ENCODE peak calls at places on chromosomes 3 and 15, in six cellular contexts. H is IMR-90, V is H1, U is H9, X is neuronal stem cell, D is mesenchymal stem cell. M is an unnamed sample.

GRCh38 chr15:37079726-37080125 is 20.6 kb downstream of the MEIS2 start:
- DNase-seq in H (peak), V (no peak), U (no peak), X (no peak), D (no peak), M (no peak)

GRCh38 chr15:67405208-67406191 is 115.4 kb upstream of the C15orf61 start:
- DNase-seq in H (peak), V (no peak), U (no peak), X (no peak), D (peak), M (no peak)

GRCh38 chr15:38564557-38565286 is at the start of gene RASGRP1:
- DNase-seq in H (peak), V (peak), U (peak), X (peak), D (peak), M (peak)

GRCh38 chr15:84656972-84657371 is 1.0 kb downstream of the NMB start:
- DNase-seq in H (no peak), V (no peak), U (no peak), X (no peak), D (no peak), M (no peak)

GRCh38 chr3:134211797-134212196 is 38.9 kb downstream of the RYK start:
- DNase-seq in H (peak), V (no peak), U (peak), X (no peak), D (peak), M (peak)

GRCh38 chr3:119184808-119185690 is 11.7 kb downstream of the UPK1B start:
- DNase-seq in H (peak), V (no peak), U (no peak), X (no peak), D (peak), M (peak)

GRCh38 chr3:194130807-194131589 is 5.0 kb upstream of the HES1 start:
- DNase-seq in H (no peak), V (no peak), U (no peak), X (peak), D (no peak), M (no peak)

GRCh38 chr15:77607111-77607893 is 25.4 kb downstream of the LINGO1 start:
- DNase-seq in H (peak), V (no peak), U (no peak), X (no peak), D (peak), M (no peak)

GRCh38 chr15:71496336-71496955 is 313.9 kb upstream of the NR2E3 start:
- DNase-seq in H (peak), V (no peak), U (no peak), X (no peak), D (peak), M (no peak)

GRCh38 chr15:38474155-38474757 is 20.3 kb downstream of the FAM98B start:
- DNase-seq in H (peak), V (no peak), U (no peak), X (peak), D (peak), M (peak)

GRCh38 chr3:108125550-108126071 is 34.8 kb upstream of the CD47 start:
- DNase-seq in H (no peak), V (no peak), U (no peak), X (no peak), D (no peak), M (no peak)

GRCh38 chr15:80727196-80727595 is 32.1 kb downstream of the ABHD17C start:
- DNase-seq in H (peak), V (no peak), U (no peak), X (no peak), D (no peak), M (peak)

GRCh38 chr3:52962160-52962559 is 64.8 kb upstream of the STIMATE start:
- DNase-seq in H (no peak), V (no peak), U (no peak), X (no peak), D (no peak), M (no peak)
- H3K14ac ChIP-seq in H (no peak), V (no peak), U (no peak), X (no peak), D (no peak), M (no peak)

DNA sequence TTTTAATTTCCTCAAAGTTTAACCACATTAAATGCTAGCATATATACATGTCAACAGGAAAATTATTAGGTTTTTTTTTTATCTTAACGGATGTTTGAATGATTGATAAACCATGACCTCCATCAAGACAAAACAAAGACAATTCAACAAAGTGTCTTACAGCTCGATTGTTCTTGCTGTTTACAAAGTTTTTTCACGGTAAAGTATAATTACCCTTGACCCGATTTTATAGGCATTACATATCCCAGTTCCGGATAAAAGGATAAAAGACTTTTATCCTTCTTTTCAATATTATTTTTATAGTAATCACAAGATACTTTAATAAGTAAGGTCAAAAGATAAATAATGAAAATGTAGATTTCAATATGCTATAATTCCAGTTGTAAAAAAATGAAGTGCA is 96.9 kb downstream of the RORA start:
- DNase-seq in H (no peak), V (no peak), U (no peak), X (no peak), D (no peak), M (no peak)
- H3K14ac ChIP-seq in H (no peak), V (no peak), U (no peak), X (no peak), D (no peak), M (no peak)

GRCh38 chr3:162774613-162775100 is 1278.0 kb downstream of the OTOL1 start:
- DNase-seq in H (no peak), V (no peak), U (no peak), X (no peak), D (no peak), M (no peak)

GRCh38 chr3:162776137-162776536 is 1279.5 kb downstream of the OTOL1 start:
- DNase-seq in H (no peak), V (no peak), U (no peak), X (no peak), D (no peak), M (no peak)

GRCh38 chr3:162780313-162780712 is 1283.7 kb downstream of the OTOL1 start:
- DNase-seq in H (no peak), V (no peak), U (no peak), X (no peak), D (no peak), M (no peak)

DNA sequence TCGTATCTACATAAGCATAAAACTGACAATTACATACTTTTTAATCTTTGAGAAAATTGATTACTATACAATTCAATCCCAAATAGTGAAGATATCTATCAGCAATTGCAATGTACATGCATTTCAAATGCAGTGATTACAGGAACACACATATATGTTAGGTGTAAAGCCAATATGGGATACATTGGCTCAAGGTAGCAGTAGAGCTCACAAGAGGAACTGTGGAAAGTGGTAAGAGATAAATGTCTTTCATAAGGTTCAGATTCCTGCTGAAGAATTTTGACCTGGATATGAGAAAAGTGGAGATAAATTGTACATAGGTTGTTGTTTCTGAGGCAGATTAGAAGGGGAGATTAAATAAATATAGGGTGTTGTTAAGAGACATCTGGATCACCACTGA is 1280.5 kb downstream of the OTOL1 start:
- DNase-seq in H (no peak), V (no peak), U (no peak), X (no peak), D (no peak), M (no peak)
- H3K14ac ChIP-seq in H (no peak), V (no peak), U (no peak), X (no peak), D (no peak), M (no peak)

GRCh38 chr15:55673287-55673686 is 69.7 kb downstream of the PRTG start:
- DNase-seq in H (no peak), V (no peak), U (no peak), X (no peak), D (no peak), M (no peak)
- H3K14ac ChIP-seq in H (no peak), V (no peak), U (no peak), X (no peak), D (no peak), M (no peak)

GRCh38 chr15:26872206-26872605 is 5.3 kb downstream of the GABRA5 start:
- DNase-seq in H (no peak), V (no peak), U (no peak), X (no peak), D (no peak), M (no peak)
- H3K14ac ChIP-seq in H (no peak), V (no peak), U (no peak), X (no peak), D (no peak), M (no peak)

DNA sequence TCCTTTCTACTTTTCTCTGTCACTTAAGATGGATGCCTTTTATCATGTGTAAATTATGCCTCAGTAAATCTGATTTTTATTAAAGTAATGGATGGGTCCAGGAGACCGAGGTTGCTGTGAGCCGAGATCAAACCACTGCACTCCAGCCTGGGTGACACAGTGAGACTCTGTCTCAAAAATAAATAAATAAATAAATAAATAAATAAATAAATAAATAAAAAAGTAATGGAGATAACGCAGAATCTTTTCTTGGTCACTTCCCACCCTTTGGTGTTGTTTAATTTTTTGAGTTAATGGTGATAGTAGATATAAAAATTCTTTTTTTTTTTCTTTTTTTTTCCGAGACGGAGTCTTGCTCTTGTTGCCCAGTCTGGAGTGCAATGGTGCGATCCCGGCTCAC is 44.1 kb upstream of the MUC13 start:
- DNase-seq in H (no peak), V (no peak), U (no peak), X (no peak), D (no peak), M (no peak)
- H3K14ac ChIP-seq in H (no peak), V (no peak), U (no peak), X (no peak), D (no peak), M (no peak)

DNA sequence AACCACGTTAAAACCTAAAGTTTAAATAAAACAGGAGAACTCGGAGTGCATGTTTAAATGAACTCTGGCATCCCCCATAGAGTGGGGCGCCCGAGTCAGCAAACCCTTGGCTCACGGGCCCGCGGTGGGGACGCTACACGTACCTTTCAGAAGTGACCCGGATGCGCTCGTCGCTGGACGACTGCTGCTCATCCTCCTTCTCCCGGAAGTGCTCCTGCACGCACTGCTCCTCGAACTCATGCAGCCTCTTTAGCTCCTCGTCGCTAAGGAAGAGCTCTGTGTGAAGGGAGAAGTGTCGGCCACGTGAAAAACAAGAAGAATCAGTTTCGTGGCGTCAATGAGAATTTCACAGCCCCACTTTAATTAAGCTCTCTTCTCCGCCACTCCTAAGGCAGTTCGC is 34.6 kb upstream of the MTMR10 start:
- DNase-seq in H (no peak), V (no peak), U (no peak), X (no peak), D (no peak), M (no peak)
- H3K14ac ChIP-seq in H (no peak), V (no peak), U (no peak), X (no peak), D (no peak), M (peak)

DNA sequence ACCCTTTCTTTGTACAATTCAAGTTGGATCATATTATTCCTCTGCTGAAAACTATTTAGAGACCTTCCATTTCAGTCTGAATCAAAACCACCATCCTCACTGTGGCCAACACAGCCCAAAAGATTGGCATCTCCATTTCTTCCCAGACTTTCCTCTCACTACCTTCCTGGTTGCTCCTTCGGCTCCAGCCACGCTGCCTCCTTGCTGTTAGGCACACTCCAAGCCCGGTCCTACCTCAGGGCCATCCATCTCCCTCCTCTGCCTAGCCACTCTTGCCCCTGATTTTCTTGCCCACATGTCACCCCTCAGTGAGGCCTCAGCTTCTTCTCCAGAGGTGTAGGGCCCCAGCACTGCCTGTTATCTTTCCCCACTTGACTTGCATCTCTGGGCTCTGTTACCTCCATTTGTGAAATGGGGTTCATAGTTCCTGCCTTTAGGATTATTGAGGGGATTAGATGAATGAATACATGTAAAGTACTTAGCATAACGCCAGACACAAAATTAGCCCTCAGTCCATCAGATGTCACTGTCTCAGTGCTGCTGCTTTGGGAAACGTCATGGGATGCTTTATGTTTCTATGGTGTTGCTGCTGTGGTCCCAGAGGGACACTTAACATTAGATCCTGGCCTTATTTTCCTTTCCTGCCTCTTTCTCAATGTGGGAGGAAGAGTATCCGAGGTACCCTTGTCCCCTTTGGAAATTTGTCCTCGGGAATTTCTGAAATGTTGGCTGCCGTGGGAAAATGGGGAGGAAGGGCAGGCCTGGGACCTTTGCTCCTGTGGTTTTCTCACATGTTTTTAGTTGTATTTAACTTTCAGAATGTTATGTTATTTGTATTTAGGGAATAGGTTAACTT is 31.3 kb downstream of the SNRK start:
- DNase-seq in H (no peak), V (no peak), U (no peak), X (no peak), D (peak), M (no peak)
- H3K14ac ChIP-seq in H (no peak), V (no peak), U (no peak), X (no peak), D (no peak), M (no peak)

GRCh38 chr15:63712828-63713520 is 115.8 kb downstream of the FBXL22 start:
- DNase-seq in H (no peak), V (no peak), U (no peak), X (no peak), D (no peak), M (no peak)
- H3K14ac ChIP-seq in H (no peak), V (no peak), U (no peak), X (no peak), D (no peak), M (no peak)

DNA sequence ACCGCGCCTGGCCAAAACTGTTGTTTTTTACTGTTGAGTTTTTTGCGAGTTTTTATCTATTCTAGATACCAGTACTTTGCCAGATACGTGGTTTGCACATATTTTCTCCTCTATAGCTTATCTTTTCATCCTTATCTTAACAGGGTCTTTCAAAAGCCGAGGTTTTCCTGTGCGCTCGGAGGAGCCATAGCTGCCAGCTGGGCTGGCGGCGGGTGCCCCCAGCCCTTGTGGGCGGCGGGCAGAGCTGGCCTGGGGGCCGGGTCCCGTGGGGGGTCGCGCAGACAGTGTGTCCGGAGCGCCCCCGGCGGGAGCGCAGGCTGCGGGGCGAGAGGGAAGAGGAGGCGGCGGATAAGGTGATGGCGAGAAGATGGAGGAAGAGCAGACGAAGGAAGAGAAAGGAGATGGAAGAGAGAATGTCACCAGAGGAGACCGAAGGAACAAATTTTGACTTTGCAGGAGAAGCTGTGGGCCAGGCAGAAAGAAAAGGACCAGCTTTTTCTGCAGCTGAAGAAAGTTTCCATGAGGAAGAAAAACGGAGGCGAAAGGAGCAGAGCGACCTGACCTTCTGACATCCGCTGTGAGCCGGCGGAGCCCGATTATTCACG is 11.0 kb upstream of the EIF4A2 start:
- DNase-seq in H (no peak), V (no peak), U (peak), X (no peak), D (no peak), M (peak)
- H3K14ac ChIP-seq in H (peak), V (no peak), U (no peak), X (peak), D (no peak), M (no peak)